ENCODE peak calls at places on chromosomes 4 and X, in ten cellular contexts. Y is GM13977; J is CD8-positive, alpha-beta T cell; K is fibroblast of lung; G is A549; D is AG09319; X is SK-N-SH; E is CD4-positive, alpha-beta T cell; B is kidney epithelial cell; T is type B pancreatic cell. O is an unnamed sample.

GRCh38 chr4:183492791-183493221 is 12.1 kb upstream of the ING2 start:
- DNase-seq in Y (no peak), T (no peak), B (no peak), D (peak), X (no peak), J (no peak), E (no peak), G (no peak), K (peak), O (no peak)

GRCh38 chrX:131588995-131589394 is 45.1 kb downstream of the OR13H1 start:
- DNase-seq in K (peak), X (no peak), J (no peak), D (no peak), G (peak), B (no peak), Y (no peak), E (no peak), T (no peak), O (peak)

GRCh38 chr4:80112236-80112635 is 39.2 kb upstream of the ANTXR2 start:
- DNase-seq in T (no peak), J (no peak), B (no peak), D (peak), G (no peak), E (no peak), Y (no peak), X (no peak), K (peak), O (no peak)

GRCh38 chr4:139887962-139888735 is 222.5 kb downstream of the MGST2 start:
- DNase-seq in Y (peak), D (no peak), B (peak), J (no peak), T (no peak), E (no peak), X (peak), G (no peak), K (no peak), O (no peak)

GRCh38 chr4:38728651-38729141 is 54.1 kb downstream of the TLR10 start:
- DNase-seq in B (no peak), T (no peak), K (no peak), Y (no peak), E (no peak), J (no peak), D (no peak), G (peak), X (no peak), O (no peak)

GRCh38 chrX:111244238-111244750 is 26.0 kb downstream of the CAPN6 start:
- DNase-seq in D (peak), B (no peak), T (no peak), E (no peak), J (no peak), K (peak), Y (peak), G (peak), X (peak), O (no peak)

GRCh38 chr4:121071640-121072037 is 696 bp downstream of the NDNF start:
- DNase-seq in J (no peak), E (no peak), B (no peak), Y (no peak), D (no peak), T (no peak), G (no peak), K (no peak), X (peak), O (no peak)

GRCh38 chr4:147773261-147774184 is 41.6 kb downstream of the ARHGAP10 start:
- DNase-seq in G (no peak), Y (no peak), E (no peak), K (peak), T (no peak), J (no peak), D (no peak), X (no peak), B (no peak), O (no peak)

GRCh38 chr4:15893967-15894366 is 44.6 kb downstream of the FGFBP1 start:
- DNase-seq in Y (no peak), B (peak), G (peak), K (peak), D (peak), X (no peak), T (no peak), E (no peak), J (no peak), O (no peak)

GRCh38 chr4:43471950-43472349 is 579.4 kb downstream of the GRXCR1 start:
- DNase-seq in B (no peak), J (no peak), T (no peak), X (no peak), D (no peak), K (no peak), E (no peak), Y (no peak), G (peak), O (no peak)
- TF ChIP-seq CTCF in B (peak), J (no peak), T (no peak), X (peak), D (no peak), K (no peak), E (no peak), Y (no peak), G (no peak), O (no peak)

GRCh38 chr4:89954906-89955305 is 60.3 kb downstream of the MMRN1 start:
- DNase-seq in J (no peak), T (no peak), K (no peak), B (no peak), Y (no peak), X (no peak), D (no peak), G (no peak), E (no peak), O (no peak)

GRCh38 chr4:89952458-89952857 is 57.8 kb downstream of the MMRN1 start:
- DNase-seq in D (no peak), T (no peak), X (no peak), Y (no peak), K (no peak), B (no peak), J (no peak), G (no peak), E (no peak), O (no peak)

GRCh38 chr4:89949782-89950387 is 55.2 kb downstream of the MMRN1 start:
- DNase-seq in Y (no peak), G (peak), T (no peak), B (no peak), E (no peak), K (no peak), X (peak), D (no peak), J (no peak), O (no peak)
- TF ChIP-seq CTCF in Y (peak), G (peak), T (peak), B (peak), E (no peak), K (peak), X (peak), D (peak), J (no peak), O (peak)

GRCh38 chr4:98506462-98507132 is 151.8 kb downstream of the TSPAN5 start:
- DNase-seq in B (no peak), D (no peak), K (no peak), E (no peak), J (no peak), X (peak), T (no peak), G (no peak), Y (no peak), O (no peak)
- TF ChIP-seq CTCF in B (peak), D (no peak), K (peak), E (no peak), J (no peak), X (peak), T (peak), G (peak), Y (no peak), O (peak)

GRCh38 chr4:153541426-153542096 is 75.4 kb downstream of the TMEM131L start:
- DNase-seq in T (no peak), X (no peak), D (peak), J (no peak), Y (no peak), K (peak), E (no peak), B (peak), G (no peak), O (no peak)

GRCh38 chr4:153542131-153542530 is 76.0 kb downstream of the TMEM131L start:
- DNase-seq in K (no peak), Y (no peak), B (no peak), E (no peak), D (no peak), X (no peak), J (no peak), G (no peak), T (no peak), O (no peak)

GRCh38 chr4:153545822-153546221 is 79.7 kb downstream of the TMEM131L start:
- DNase-seq in K (no peak), T (no peak), D (no peak), X (no peak), J (no peak), G (no peak), Y (no peak), E (no peak), B (no peak), O (no peak)

GRCh38 chr4:153543351-153543750 is 77.2 kb downstream of the TMEM131L start:
- DNase-seq in G (no peak), B (no peak), D (no peak), T (no peak), X (no peak), Y (no peak), K (no peak), E (no peak), J (no peak), O (no peak)

DNA sequence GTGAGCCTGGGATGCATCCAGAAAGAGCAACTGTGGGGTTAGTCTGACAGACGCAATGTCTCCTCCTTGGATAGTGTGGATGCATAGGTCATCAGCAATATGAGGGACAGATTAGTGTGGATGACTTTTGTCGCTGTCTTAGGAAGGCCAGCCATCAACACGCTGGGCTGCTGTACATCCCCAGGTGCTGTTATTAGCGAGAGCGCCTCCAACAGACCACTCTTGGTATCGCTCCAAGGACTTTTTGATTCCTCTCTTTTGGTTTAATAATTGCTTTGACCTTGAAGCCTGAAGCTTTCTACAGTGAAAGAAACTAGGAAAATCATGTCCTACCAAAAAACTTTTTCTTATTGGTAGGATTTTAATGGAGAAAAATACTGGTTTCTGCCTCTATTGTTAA is 76.7 kb downstream of the TMEM131L start:
- DNase-seq in K (no peak), G (no peak), X (no peak), J (no peak), B (no peak), Y (no peak), D (no peak), E (no peak), T (no peak), O (no peak)
- TF ChIP-seq CTCF in K (no peak), G (no peak), X (peak), J (peak), B (no peak), Y (peak), D (no peak), E (no peak), T (peak), O (peak)

GRCh38 chrX:96181571-96181970 is 503.1 kb upstream of the DIAPH2 start:
- DNase-seq in D (no peak), E (no peak), J (no peak), Y (no peak), K (no peak), X (no peak), G (no peak), B (no peak), T (no peak), O (no peak)

GRCh38 chrX:96182366-96182765 is 502.3 kb upstream of the DIAPH2 start:
- DNase-seq in B (no peak), T (no peak), G (peak), D (no peak), Y (no peak), J (no peak), K (no peak), E (no peak), X (peak), O (peak)

GRCh38 chrX:96183843-96184242 is 500.8 kb upstream of the DIAPH2 start:
- DNase-seq in E (no peak), K (no peak), Y (no peak), G (peak), D (no peak), T (no peak), J (no peak), X (no peak), B (no peak), O (no peak)
- TF ChIP-seq CTCF in E (no peak), K (peak), Y (peak), G (peak), D (peak), T (peak), J (no peak), X (peak), B (peak), O (peak)

GRCh38 chr4:116197317-116197809 is 888.0 kb downstream of the TRAM1L1 start:
- DNase-seq in G (no peak), T (no peak), X (no peak), E (no peak), B (no peak), D (no peak), K (no peak), Y (no peak), J (no peak), O (no peak)

GRCh38 chr4:116202524-116202923 is 882.9 kb downstream of the TRAM1L1 start:
- DNase-seq in K (no peak), E (no peak), X (no peak), B (no peak), D (no peak), T (no peak), Y (no peak), J (no peak), G (no peak), O (no peak)
- TF ChIP-seq CTCF in K (no peak), E (no peak), X (no peak), B (no peak), D (no peak), T (no peak), Y (no peak), J (no peak), G (no peak), O (no peak)

GRCh38 chrX:46574337-46574940 is 874 bp downstream of the CHST7 start:
- DNase-seq in B (no peak), T (peak), Y (peak), D (no peak), G (peak), X (peak), J (peak), E (peak), K (peak), O (peak)

GRCh38 chrX:46572295-46572936 is 1.1 kb upstream of the CHST7 start:
- DNase-seq in X (no peak), Y (peak), B (no peak), E (peak), K (no peak), J (no peak), T (no peak), D (no peak), G (no peak), O (no peak)

GRCh38 chrX:46574941-46575381 is 1.4 kb downstream of the CHST7 start:
- DNase-seq in T (no peak), G (no peak), E (peak), K (peak), B (no peak), Y (peak), D (no peak), J (peak), X (peak), O (peak)

GRCh38 chrX:46573896-46574336 is 351 bp downstream of the CHST7 start:
- DNase-seq in K (peak), X (peak), Y (peak), J (peak), G (peak), E (peak), D (no peak), T (no peak), B (no peak), O (peak)

DNA sequence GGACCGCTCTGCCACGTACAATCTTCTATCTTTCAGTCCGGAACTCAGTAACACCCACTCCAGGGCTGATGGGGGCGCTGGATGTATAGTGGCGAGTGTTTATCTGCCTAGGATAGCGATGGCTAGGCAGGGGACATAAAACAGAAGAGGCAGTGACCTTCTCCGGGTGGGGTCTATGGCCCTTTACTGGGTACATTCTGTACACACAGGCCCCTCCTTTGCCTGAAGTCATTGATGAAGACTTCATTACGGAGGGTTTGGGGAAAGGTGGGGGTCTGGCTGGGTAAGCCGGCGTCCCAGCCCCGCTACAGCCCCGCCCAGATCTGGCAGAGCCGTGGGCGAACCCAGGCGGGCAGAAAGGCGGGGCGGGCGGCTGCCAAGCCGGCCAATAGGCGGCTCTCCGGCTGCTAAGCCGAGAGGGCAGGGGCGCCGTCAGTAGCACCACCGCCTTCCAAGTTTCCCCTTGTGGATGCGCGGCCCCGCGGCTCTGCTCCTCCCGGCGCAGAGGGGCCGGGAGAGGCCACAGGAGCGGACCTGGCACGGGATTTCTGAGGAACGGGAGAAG is at the start of gene CHST7:
- DNase-seq in Y (peak), X (peak), T (peak), D (no peak), B (no peak), J (peak), E (peak), K (peak), G (peak), O (peak)
- TF ChIP-seq CTCF in Y (peak), X (peak), T (peak), D (peak), B (peak), J (no peak), E (no peak), K (peak), G (peak), O (peak)

GRCh38 chrX:103464071-103464773 is 55.1 kb downstream of the RAB40A start:
- DNase-seq in T (no peak), Y (peak), K (peak), D (no peak), G (peak), B (no peak), E (peak), X (peak), J (no peak), O (peak)
- TF ChIP-seq CTCF in T (no peak), Y (peak), K (peak), D (peak), G (no peak), B (peak), E (peak), X (peak), J (no peak), O (peak)

GRCh38 chr4:41814565-41814964 is 66.0 kb upstream of the PHOX2B start:
- DNase-seq in E (no peak), G (peak), X (no peak), J (no peak), Y (no peak), K (peak), B (peak), D (no peak), T (no peak), O (peak)
- TF ChIP-seq CTCF in E (no peak), G (peak), X (no peak), J (no peak), Y (no peak), K (peak), B (peak), D (peak), T (peak), O (peak)